ENCODE peak calls at places on chromosomes 2 and 18, in four cellular contexts. One of them, this sample, is unnamed.

GRCh38 chr2:72367530-72368225 is 220.0 kb upstream of the CYP26B1 start:
- DNase-seq in astrocyte of the spinal cord: peak
- DNase-seq in A549: peak
- DNase-seq in AG10803: peak
- DNase-seq in this sample: peak

GRCh38 chr2:161008311-161008710 is 151.9 kb upstream of the TANK start:
- DNase-seq in AG10803: no peak
- DNase-seq in astrocyte of the spinal cord: no peak
- DNase-seq in A549: no peak
- DNase-seq in this sample: no peak

GRCh38 chr2:14451312-14451711 is 181.2 kb upstream of the LRATD1 start:
- DNase-seq in AG10803: peak
- DNase-seq in astrocyte of the spinal cord: no peak
- DNase-seq in A549: no peak
- DNase-seq in this sample: no peak

GRCh38 chr2:233089851-233090250 is 29.7 kb downstream of the INPP5D start:
- DNase-seq in A549: no peak
- DNase-seq in AG10803: no peak
- DNase-seq in astrocyte of the spinal cord: no peak
- DNase-seq in this sample: no peak

GRCh38 chr2:84807063-84807485 is 73.8 kb downstream of the TRABD2A start:
- DNase-seq in AG10803: peak
- DNase-seq in A549: peak
- DNase-seq in astrocyte of the spinal cord: peak
- DNase-seq in this sample: peak

GRCh38 chr2:85648619-85649018 is 19.4 kb downstream of the SFTPB start:
- DNase-seq in A549: peak
- DNase-seq in astrocyte of the spinal cord: peak
- DNase-seq in AG10803: peak
- DNase-seq in this sample: peak

GRCh38 chr2:232325324-232326273 is 53.0 kb upstream of the ALPP start:
- DNase-seq in AG10803: peak
- DNase-seq in astrocyte of the spinal cord: no peak
- DNase-seq in A549: peak
- DNase-seq in this sample: peak

GRCh38 chr2:64352292-64352691 is 101.7 kb upstream of the LGALSL start:
- DNase-seq in A549: peak
- DNase-seq in AG10803: no peak
- DNase-seq in astrocyte of the spinal cord: no peak
- DNase-seq in this sample: no peak

GRCh38 chr2:46012618-46013240 is 284.5 kb upstream of the EPAS1 start:
- DNase-seq in astrocyte of the spinal cord: no peak
- DNase-seq in A549: no peak
- DNase-seq in AG10803: no peak
- DNase-seq in this sample: no peak

GRCh38 chr18:68060871-68061270 is 544.4 kb upstream of the DSEL start:
- DNase-seq in AG10803: no peak
- DNase-seq in astrocyte of the spinal cord: no peak
- DNase-seq in A549: no peak
- DNase-seq in this sample: peak

DNA sequence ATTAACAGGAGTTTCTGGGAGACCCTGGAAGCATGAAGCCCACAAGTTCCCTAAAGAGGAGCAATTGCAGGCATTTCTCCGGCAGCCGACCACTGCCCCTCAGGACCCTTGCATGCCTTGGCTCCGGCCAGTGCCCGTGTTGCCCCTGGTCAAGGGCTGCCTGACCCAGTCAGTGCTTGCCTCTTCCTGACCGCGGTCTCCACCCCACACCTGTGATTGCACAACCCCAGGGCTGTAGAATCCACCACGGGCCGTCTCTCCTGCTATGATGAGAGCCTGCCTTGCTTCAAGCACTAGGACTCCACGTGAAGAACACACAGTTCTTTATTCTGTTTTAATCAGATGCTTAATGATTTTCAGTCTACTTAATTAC is 127.5 kb downstream of the GLI2 start:
- DNase-seq in A549: no peak
- DNase-seq in astrocyte of the spinal cord: no peak
- DNase-seq in AG10803: no peak
- DNase-seq in this sample: no peak
- TF ChIP-seq CTCF in A549: no peak
- TF ChIP-seq CTCF in astrocyte of the spinal cord: no peak
- TF ChIP-seq CTCF in AG10803: no peak
- TF ChIP-seq CTCF in this sample: no peak

GRCh38 chr18:59715445-59715844 is 18.2 kb upstream of the CCBE1 start:
- DNase-seq in AG10803: peak
- DNase-seq in astrocyte of the spinal cord: peak
- DNase-seq in A549: no peak
- DNase-seq in this sample: peak
- H3K4me3 ChIP-seq in AG10803: no peak
- H3K4me3 ChIP-seq in astrocyte of the spinal cord: no peak
- H3K4me3 ChIP-seq in A549: no peak
- H3K4me3 ChIP-seq in this sample: no peak

GRCh38 chr2:197134206-197134605 is 176.4 kb downstream of the ANKRD44 start:
- DNase-seq in AG10803: no peak
- DNase-seq in A549: peak
- DNase-seq in astrocyte of the spinal cord: no peak
- DNase-seq in this sample: no peak
- TF ChIP-seq CTCF in AG10803: no peak
- TF ChIP-seq CTCF in A549: no peak
- TF ChIP-seq CTCF in astrocyte of the spinal cord: no peak
- TF ChIP-seq CTCF in this sample: no peak

DNA sequence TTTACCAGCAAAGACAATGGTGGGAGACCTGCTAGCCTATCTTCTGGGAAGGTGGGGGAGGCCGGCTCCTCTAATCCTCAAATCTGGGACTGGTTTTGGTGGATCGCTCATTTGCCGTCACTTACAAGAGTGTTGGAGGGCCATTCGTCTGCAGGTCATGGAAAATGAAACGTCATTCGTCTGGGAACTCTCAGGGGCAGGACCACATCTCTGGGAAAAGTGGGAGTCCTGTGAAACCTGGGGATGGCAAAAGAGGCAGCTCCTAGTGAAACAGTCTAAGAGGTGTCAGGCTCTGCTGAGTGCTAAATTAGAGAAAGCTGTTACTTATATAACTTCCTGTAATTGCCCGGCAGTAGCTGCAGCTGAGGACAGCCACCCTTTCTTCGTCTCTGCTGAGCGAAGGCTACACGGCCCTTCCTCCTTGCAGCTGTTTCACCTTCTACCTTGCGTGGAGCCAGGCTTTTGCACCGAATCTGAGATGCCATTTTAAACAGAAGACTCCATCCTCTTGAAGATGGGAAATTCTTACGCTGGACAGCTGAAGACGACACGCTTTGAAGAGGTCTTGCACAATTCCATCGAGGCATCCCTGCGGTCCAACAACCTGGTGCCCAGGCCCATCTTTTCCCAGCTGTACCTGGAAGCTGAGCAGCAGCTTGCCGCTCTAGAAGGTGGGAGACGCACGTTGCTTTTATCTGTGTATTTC is 22.4 kb downstream of the GREB1 start:
- DNase-seq in AG10803: no peak
- DNase-seq in astrocyte of the spinal cord: no peak
- DNase-seq in A549: no peak
- DNase-seq in this sample: no peak
- H3K4me3 ChIP-seq in AG10803: no peak
- H3K4me3 ChIP-seq in astrocyte of the spinal cord: no peak
- H3K4me3 ChIP-seq in A549: no peak
- H3K4me3 ChIP-seq in this sample: no peak

GRCh38 chr18:63890950-63891304 is 3.4 kb downstream of the SERPINB2 start:
- DNase-seq in A549: peak
- DNase-seq in astrocyte of the spinal cord: peak
- DNase-seq in AG10803: no peak
- DNase-seq in this sample: no peak
- TF ChIP-seq CTCF in A549: peak
- TF ChIP-seq CTCF in astrocyte of the spinal cord: no peak
- TF ChIP-seq CTCF in AG10803: peak
- TF ChIP-seq CTCF in this sample: no peak

GRCh38 chr2:222288590-222289279 is 10.1 kb downstream of the PAX3 start:
- DNase-seq in astrocyte of the spinal cord: no peak
- DNase-seq in A549: no peak
- DNase-seq in AG10803: no peak
- DNase-seq in this sample: no peak
- H3K4me3 ChIP-seq in astrocyte of the spinal cord: peak
- H3K4me3 ChIP-seq in A549: no peak
- H3K4me3 ChIP-seq in AG10803: no peak
- H3K4me3 ChIP-seq in this sample: no peak

GRCh38 chr18:49155857-49156256 is 205.1 kb upstream of the SMAD7 start:
- DNase-seq in A549: no peak
- DNase-seq in astrocyte of the spinal cord: no peak
- DNase-seq in AG10803: no peak
- DNase-seq in this sample: no peak
- TF ChIP-seq CTCF in A549: no peak
- TF ChIP-seq CTCF in astrocyte of the spinal cord: no peak
- TF ChIP-seq CTCF in AG10803: no peak
- TF ChIP-seq CTCF in this sample: no peak

DNA sequence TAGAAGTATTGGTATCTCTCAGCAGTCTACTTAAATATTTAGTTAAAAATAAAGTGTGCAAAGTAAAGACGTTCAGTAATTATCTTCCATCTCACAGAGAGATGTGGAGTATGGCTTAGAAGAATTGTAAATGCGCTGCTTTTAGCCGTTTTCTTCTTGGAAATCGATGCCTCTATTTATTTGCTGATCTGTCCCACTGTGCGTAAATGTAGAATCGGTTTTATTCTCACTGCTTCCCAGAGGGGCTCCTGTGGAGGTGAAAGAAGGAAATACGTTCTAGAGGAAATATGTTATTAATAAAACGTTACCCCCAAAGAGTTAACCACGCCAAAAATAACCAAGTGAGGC is 1.9 kb downstream of the NPAS2 start:
- DNase-seq in A549: no peak
- DNase-seq in AG10803: no peak
- DNase-seq in astrocyte of the spinal cord: no peak
- DNase-seq in this sample: no peak
- H3K4me3 ChIP-seq in A549: peak
- H3K4me3 ChIP-seq in AG10803: no peak
- H3K4me3 ChIP-seq in astrocyte of the spinal cord: peak
- H3K4me3 ChIP-seq in this sample: peak

This sample was measured in fibroblast of the aortic adventitia.